ENCODE peak calls at places on chromosomes 5 and 9, in four cellular contexts. E, W, U and N are unnamed samples.

GRCh38 chr9:129640871-129641750 is 840 bp downstream of the ASB6 start:
- DNase-seq in E (no peak), W (no peak), U (no peak), N (no peak)

GRCh38 chr9:3576358-3576757 is 50.6 kb upstream of the RFX3 start:
- DNase-seq in E (no peak), W (no peak), U (no peak), N (no peak)

GRCh38 chr9:90915693-90916092 is 114.1 kb downstream of the SYK start:
- DNase-seq in E (peak; percentile 41), W (peak; percentile 43), U (no peak), N (peak; percentile 84)

GRCh38 chr9:6566409-6567139 is 79.0 kb downstream of the GLDC start:
- DNase-seq in E (no peak), W (no peak), U (no peak), N (no peak)

GRCh38 chr9:91883503-91883902 is 66.5 kb downstream of the ROR2 start:
- DNase-seq in E (no peak), W (no peak), U (no peak), N (no peak)

GRCh38 chr9:132646726-132647125 is 23.1 kb downstream of the DDX31 start:
- DNase-seq in E (no peak), W (no peak), U (no peak), N (no peak)

GRCh38 chr9:84975926-84976325 is 306.4 kb downstream of the NTRK2 start:
- DNase-seq in E (no peak), W (no peak), U (no peak), N (no peak)

GRCh38 chr9:137286980-137287383 is 9.5 kb downstream of the TOR4A start:
- DNase-seq in E (peak; percentile 82), W (peak; percentile 62), U (peak; percentile 68), N (peak; percentile 85)

GRCh38 chr9:95229230-95229933 is 88.1 kb downstream of the FANCC start:
- DNase-seq in E (no peak), W (no peak), U (peak; percentile 33), N (no peak)

GRCh38 chr5:5025774-5026406 is 114.2 kb upstream of the ADAMTS16 start:
- DNase-seq in E (no peak), W (no peak), U (peak; percentile 38), N (peak; percentile 45)

GRCh38 chr9:111148994-111149759 is 110.9 kb upstream of the LPAR1 start:
- DNase-seq in E (no peak), W (no peak), U (peak; percentile 5), N (peak; percentile 8)

GRCh38 chr5:150787659-150788058 is 9.1 kb downstream of the SMIM3 start:
- DNase-seq in E (no peak), W (no peak), U (no peak), N (no peak)

GRCh38 chr5:1522601-1523479 is 920 bp downstream of the LPCAT1 start:
- DNase-seq in E (peak; percentile 38), W (peak; percentile 61), U (no peak), N (no peak)

GRCh38 chr9:134570151-134570621 is 71.4 kb upstream of the COL5A1 start:
- DNase-seq in E (peak; percentile 21), W (no peak), U (no peak), N (no peak)

GRCh38 chr5:38045446-38045845 is 205.6 kb upstream of the GDNF start:
- DNase-seq in E (no peak), W (no peak), U (no peak), N (no peak)

GRCh38 chr9:112502177-112502946 is 15.7 kb downstream of the KIAA1958 start:
- DNase-seq in E (peak; percentile 31), W (no peak), U (no peak), N (no peak)

GRCh38 chr5:158376679-158377078 is 517.7 kb upstream of the CLINT1 start:
- DNase-seq in E (no peak), W (no peak), U (no peak), N (no peak)

GRCh38 chr5:175485631-175486030 is 7.3 kb downstream of the SFXN1 start:
- DNase-seq in E (no peak), W (no peak), U (no peak), N (no peak)
- TF ChIP-seq POLR2AphosphoS5 in E (no peak), W (no peak), U (no peak), N (no peak)

GRCh38 chr9:88388203-88388885 is at the start of gene SPIN1:
- DNase-seq in E (peak; percentile 84), W (peak; percentile 90), U (peak; percentile 35), N (peak; percentile 89)
- TF ChIP-seq POLR2AphosphoS5 in E (no peak), W (no peak), U (peak; percentile 38), N (peak; percentile 12)

GRCh38 chr9:70902705-70903131 is 218.7 kb downstream of the TRPM3 start:
- DNase-seq in E (no peak), W (no peak), U (no peak), N (no peak)
- TF ChIP-seq POLR2AphosphoS5 in E (no peak), W (no peak), U (no peak), N (no peak)

GRCh38 chr5:172713113-172713808 is 57.7 kb downstream of the DUSP1 start:
- DNase-seq in E (peak; percentile 62), W (peak; percentile 77), U (no peak), N (peak; percentile 61)

GRCh38 chr5:172713809-172714490 is 57.0 kb downstream of the DUSP1 start:
- DNase-seq in E (no peak), W (no peak), U (no peak), N (no peak)

GRCh38 chr5:172715421-172715780 is 55.6 kb downstream of the DUSP1 start:
- DNase-seq in E (no peak), W (no peak), U (no peak), N (no peak)

GRCh38 chr5:172715931-172716682 is 54.9 kb downstream of the DUSP1 start:
- DNase-seq in E (no peak), W (peak; percentile 51), U (peak; percentile 43), N (peak; percentile 64)

DNA sequence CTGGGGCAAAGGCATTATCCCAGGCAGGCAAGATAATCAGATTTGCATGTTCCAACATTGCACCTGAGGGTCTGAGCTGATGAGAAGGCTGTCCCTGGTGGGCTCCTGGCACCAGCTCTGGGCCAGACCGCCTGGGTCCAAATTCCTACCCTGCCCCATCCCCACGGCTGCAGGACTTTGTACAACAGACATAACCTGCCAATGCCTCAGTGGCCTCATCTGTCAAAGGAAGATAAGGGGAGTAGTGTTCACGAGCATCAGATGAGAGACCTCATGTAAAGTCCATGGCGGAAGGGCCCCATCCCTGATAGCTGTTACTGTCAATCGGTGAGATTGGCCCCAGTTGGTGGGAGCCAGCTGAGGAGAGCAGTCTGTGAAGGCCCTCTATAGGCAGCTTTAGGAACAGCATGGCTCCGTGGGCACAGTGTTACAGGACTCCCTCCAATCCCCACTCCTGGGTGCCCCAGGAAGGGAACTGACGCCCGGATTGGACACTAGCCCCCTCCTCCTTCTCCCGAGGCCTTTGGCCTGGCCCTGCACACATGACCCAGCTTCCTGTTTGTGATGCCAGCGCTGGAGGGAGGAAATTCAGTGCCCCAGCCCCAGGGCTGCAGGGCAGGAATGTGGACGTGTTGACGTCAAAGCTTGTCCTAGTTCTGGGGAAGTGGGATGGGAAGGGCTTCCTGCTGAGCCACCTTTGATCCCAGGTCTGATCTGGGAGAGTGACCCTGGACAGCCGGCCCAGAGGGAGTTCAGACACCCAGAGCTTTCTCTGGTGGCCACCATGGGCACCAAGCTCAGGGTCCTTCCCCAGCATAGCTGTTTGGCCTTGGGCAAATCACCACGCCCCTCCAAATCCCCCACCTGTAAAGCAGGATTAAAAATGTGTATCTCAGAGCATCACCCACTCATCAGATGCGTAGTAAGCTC is 56.2 kb downstream of the DUSP1 start:
- DNase-seq in E (peak; percentile 79), W (peak; percentile 72), U (peak; percentile 91), N (peak; percentile 89)
- TF ChIP-seq POLR2AphosphoS5 in E (peak; percentile 57), W (no peak), U (peak; percentile 38), N (no peak)

DNA sequence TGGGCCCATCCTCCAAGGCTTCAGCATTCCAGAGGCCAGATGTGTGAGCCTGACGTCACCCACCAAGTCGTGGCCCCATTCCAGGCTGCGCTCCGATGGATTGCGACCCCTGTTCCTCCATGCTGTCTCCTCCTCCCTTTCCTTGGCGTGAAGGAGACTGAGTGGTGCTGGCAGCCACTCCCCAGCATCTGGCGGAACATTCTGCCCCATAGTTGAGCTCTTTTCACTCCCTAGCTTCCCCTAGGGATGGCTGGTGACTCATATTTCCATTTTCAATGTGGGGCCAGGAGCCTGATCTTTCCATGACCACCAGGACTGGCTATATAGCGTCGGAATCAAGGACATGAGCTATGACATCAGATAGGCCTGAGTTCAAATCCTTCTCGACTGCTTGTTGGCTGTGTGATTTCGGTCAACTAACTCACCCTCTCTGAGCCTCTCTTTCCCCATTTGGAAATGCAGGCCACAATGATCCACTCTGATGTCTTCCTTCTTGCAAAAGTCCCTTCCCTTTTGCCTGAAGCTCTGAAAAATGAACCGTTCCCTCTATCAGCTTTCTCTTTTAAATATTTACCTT is 24.5 kb upstream of the DUSP1 start:
- DNase-seq in E (peak; percentile 72), W (no peak), U (no peak), N (peak; percentile 26)
- TF ChIP-seq POLR2AphosphoS5 in E (peak; percentile 99), W (no peak), U (no peak), N (no peak)

GRCh38 chr5:141821430-141821925 is 56.7 kb downstream of the PCDH1 start:
- DNase-seq in E (no peak), W (no peak), U (no peak), N (peak; percentile 92)

GRCh38 chr5:141825241-141825671 is 53.0 kb downstream of the PCDH1 start:
- DNase-seq in E (no peak), W (no peak), U (no peak), N (peak; percentile 4)

GRCh38 chr5:141824717-141825116 is 53.5 kb downstream of the PCDH1 start:
- DNase-seq in E (no peak), W (no peak), U (no peak), N (no peak)

GRCh38 chr5:141823056-141823455 is 55.2 kb downstream of the PCDH1 start:
- DNase-seq in E (no peak), W (no peak), U (no peak), N (no peak)

GRCh38 chr5:141822134-141822533 is 56.1 kb downstream of the PCDH1 start:
- DNase-seq in E (no peak), W (no peak), U (no peak), N (peak; percentile 3)
- TF ChIP-seq POLR2AphosphoS5 in E (no peak), W (no peak), U (no peak), N (no peak)

GRCh38 chr5:155689403-155689802 is 637.6 kb upstream of the SGCD start:
- DNase-seq in E (no peak), W (no peak), U (no peak), N (peak; percentile 1)
- TF ChIP-seq POLR2AphosphoS5 in E (no peak), W (no peak), U (no peak), N (no peak)

DNA sequence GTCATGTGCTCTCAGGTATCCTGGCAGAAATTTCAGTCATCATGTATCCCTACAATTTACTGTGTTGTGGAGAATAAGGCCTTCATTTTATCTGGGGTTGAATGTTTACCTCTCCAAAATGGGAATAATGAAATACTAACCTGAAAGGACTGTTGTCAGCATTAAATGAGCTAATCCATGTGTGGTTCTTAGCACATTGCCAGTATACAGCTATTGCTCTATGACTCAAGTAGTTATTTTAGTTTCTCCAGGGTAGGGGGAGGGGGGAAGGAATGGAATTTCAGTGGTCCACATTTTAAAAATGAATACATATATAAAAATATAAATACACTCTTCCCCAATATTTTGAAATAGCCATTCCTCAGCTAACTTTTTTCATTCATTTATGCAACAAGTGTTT is 3.5 kb downstream of the PAM start:
- DNase-seq in E (no peak), W (no peak), U (no peak), N (no peak)
- TF ChIP-seq POLR2AphosphoS5 in E (no peak), W (no peak), U (no peak), N (no peak)

GRCh38 chr5:34923694-34924461 is 5.5 kb upstream of the DNAJC21 start:
- DNase-seq in E (no peak), W (peak; percentile 59), U (no peak), N (no peak)
- TF ChIP-seq POLR2AphosphoS5 in E (no peak), W (peak; percentile 57), U (no peak), N (no peak)